ENCODE peak calls at places on chromosomes 11 and 22, in seven cellular contexts. N is tibial artery, F is A549, H is left ventricle myocardium inferior, O is RWPE1, V is hepatocyte, R is breast epithelium. T is an unnamed sample.

GRCh38 chr11:134216816-134217215 is 7.0 kb downstream of the NCAPD3 start:
- DNase-seq in V (no peak), F (no peak), H (no peak), O (no peak), N (no peak), R (no peak), T (no peak)

GRCh38 chr11:73260127-73260457 is 12.0 kb upstream of the P2RY6 start:
- DNase-seq in R (no peak), F (no peak), V (no peak), H (no peak), O (no peak), N (no peak), T (no peak)

GRCh38 chr11:62882811-62883496 is 2.3 kb downstream of the SLC3A2 start:
- DNase-seq in V (no peak), O (no peak), R (no peak), H (no peak), F (no peak), N (no peak), T (no peak)

GRCh38 chr11:2779981-2780849 is 80.4 kb upstream of the KCNQ1OT1 start:
- DNase-seq in N (peak), O (no peak), H (peak), F (no peak), V (peak), R (peak), T (peak)

GRCh38 chr11:8061555-8062428 is 19.2 kb upstream of the TUB start:
- DNase-seq in N (peak), H (no peak), F (no peak), O (no peak), R (no peak), V (peak), T (no peak)

GRCh38 chr11:120350637-120351036 is 14.4 kb downstream of the ARHGEF12 start:
- DNase-seq in F (no peak), N (no peak), H (no peak), V (no peak), R (no peak), O (no peak), T (no peak)

GRCh38 chr11:64673279-64673678 is 49.7 kb downstream of the NRXN2 start:
- DNase-seq in F (no peak), V (no peak), H (no peak), N (no peak), O (no peak), R (no peak), T (no peak)

GRCh38 chr11:78698612-78699011 is 123.9 kb upstream of the NARS2 start:
- DNase-seq in N (peak), V (no peak), R (no peak), H (peak), F (no peak), O (peak), T (no peak)

GRCh38 chr11:62394825-62395538 is 23.9 kb upstream of the SCGB1A1 start:
- DNase-seq in N (peak), F (peak), O (peak), V (peak), H (peak), R (peak), T (no peak)

GRCh38 chr22:27804683-27805297 is 3.2 kb upstream of the MN1 start:
- DNase-seq in R (no peak), H (peak), N (peak), V (peak), O (peak), F (peak), T (no peak)

GRCh38 chr22:46067159-46068111 is 82.9 kb upstream of the PPARA start:
- DNase-seq in H (peak), N (peak), O (no peak), R (peak), F (no peak), V (no peak), T (no peak)

GRCh38 chr11:3194016-3194816 is 24.4 kb downstream of the MRGPRG start:
- DNase-seq in V (no peak), N (no peak), H (no peak), R (no peak), F (no peak), O (no peak), T (no peak)

GRCh38 chr22:28408702-28409101 is 270.9 kb downstream of the TTC28 start:
- DNase-seq in V (no peak), H (no peak), R (no peak), F (no peak), N (no peak), O (no peak), T (no peak)

GRCh38 chr11:37409124-37409523 is 811.1 kb upstream of the RAG2 start:
- DNase-seq in O (peak), N (no peak), V (no peak), R (no peak), F (no peak), H (no peak), T (no peak)

GRCh38 chr11:20099527-20099926 is 60.7 kb downstream of the DBX1 start:
- DNase-seq in R (no peak), O (no peak), H (no peak), V (no peak), N (no peak), F (no peak), T (no peak)

GRCh38 chr11:129252621-129253020 is 60.5 kb upstream of the ARHGAP32 start:
- DNase-seq in V (no peak), N (no peak), R (no peak), F (no peak), H (no peak), O (no peak), T (no peak)

GRCh38 chr11:96306933-96307747 is 35.9 kb downstream of the MAML2 start:
- DNase-seq in V (peak), F (peak), H (peak), N (peak), R (peak), O (peak), T (no peak)

GRCh38 chr11:32334822-32335221 is 100.5 kb downstream of the WT1 start:
- DNase-seq in H (no peak), N (no peak), F (peak), V (peak), O (no peak), R (no peak), T (no peak)

GRCh38 chr22:30078320-30079311 is 1.6 kb upstream of the HORMAD2 start:
- DNase-seq in R (no peak), N (no peak), O (no peak), H (no peak), V (peak), F (no peak), T (no peak)

GRCh38 chr11:105825141-105825540 is 196.9 kb downstream of the MSANTD4 start:
- DNase-seq in V (no peak), F (no peak), R (no peak), N (no peak), O (no peak), H (no peak), T (no peak)

GRCh38 chr11:47980907-47981621 is 705 bp downstream of the PTPRJ start:
- DNase-seq in N (no peak), O (peak), H (peak), F (peak), V (peak), R (no peak), T (peak)

GRCh38 chr11:83024270-83024854 is 47.3 kb downstream of the RAB30 start:
- DNase-seq in F (no peak), N (no peak), R (no peak), H (no peak), O (no peak), V (no peak), T (no peak)

GRCh38 chr11:117876341-117877119 is at the start of gene FXYD6:
- DNase-seq in H (peak), N (no peak), V (peak), O (peak), R (no peak), F (no peak), T (no peak)

GRCh38 chr22:18059473-18059872 is 18.3 kb upstream of the PEX26 start:
- DNase-seq in V (no peak), H (no peak), R (no peak), O (no peak), N (no peak), F (no peak), T (no peak)

GRCh38 chr22:36143956-36144355 is 16.6 kb downstream of the APOL3 start:
- DNase-seq in F (no peak), H (no peak), V (no peak), R (no peak), N (no peak), O (no peak), T (no peak)

GRCh38 chr22:22171357-22172218 is 73.0 kb upstream of the VPREB1 start:
- DNase-seq in H (no peak), R (no peak), V (peak), O (peak), N (no peak), F (peak), T (no peak)

GRCh38 chr11:112467721-112468120 is 207.1 kb upstream of the PLET1 start:
- DNase-seq in R (no peak), H (no peak), F (no peak), O (no peak), N (no peak), V (no peak), T (no peak)

GRCh38 chr11:127157225-127157624 is 156.7 kb upstream of the KIRREL3 start:
- DNase-seq in O (no peak), F (no peak), R (no peak), N (no peak), H (no peak), V (no peak), T (no peak)
- TF ChIP-seq CTCF in O (no peak), F (no peak), R (no peak), N (no peak), H (no peak), V (no peak), T (no peak)

GRCh38 chr22:31148516-31148915 is 8.2 kb upstream of the PLA2G3 start:
- DNase-seq in F (no peak), N (peak), O (no peak), H (no peak), V (no peak), R (peak), T (no peak)
- TF ChIP-seq CTCF in F (no peak), N (no peak), O (no peak), H (no peak), V (no peak), R (no peak), T (no peak)

GRCh38 chr11:67576742-67577475 is 6.7 kb upstream of the GSTP1 start:
- DNase-seq in R (no peak), F (no peak), O (no peak), H (no peak), V (no peak), N (no peak), T (no peak)
- TF ChIP-seq CTCF in R (no peak), F (no peak), O (no peak), H (no peak), V (no peak), N (no peak), T (no peak)

GRCh38 chr11:77101043-77101537 is 1.6 kb upstream of the OMP start:
- DNase-seq in F (peak), O (no peak), R (no peak), V (no peak), H (no peak), N (no peak), T (no peak)
- TF ChIP-seq CTCF in F (peak), O (no peak), R (no peak), V (peak), H (peak), N (no peak), T (no peak)